ENCODE peak calls at places on chromosomes 1 and 21, in five cellular contexts. O, U, X, R and M are unnamed samples.

GRCh38 chr1:221880182-221880581 is 138.3 kb upstream of the DUSP10 start:
- DNase-seq in O (no peak), U (no peak), X (no peak), R (no peak), M (no peak)

GRCh38 chr1:21517161-21517589 is 8.0 kb downstream of the ALPL start:
- DNase-seq in O (no peak), U (no peak), X (no peak), R (no peak), M (no peak)

GRCh38 chr1:235646463-235646862 is 3.1 kb downstream of the GNG4 start:
- DNase-seq in O (no peak), U (no peak), X (no peak), R (no peak), M (peak)

GRCh38 chr1:154198756-154199562 is 7.1 kb upstream of the TPM3 start:
- DNase-seq in O (peak), U (peak), X (peak), R (no peak), M (peak)

GRCh38 chr1:38817958-38818705 is 41.4 kb downstream of the RRAGC start:
- DNase-seq in O (peak), U (peak), X (peak), R (no peak), M (no peak)

GRCh38 chr1:162147760-162148159 is 78.3 kb downstream of the NOS1AP start:
- DNase-seq in O (peak), U (no peak), X (no peak), R (no peak), M (no peak)

GRCh38 chr1:23627065-23627464 is 64.5 kb upstream of the RPL11 start:
- DNase-seq in O (no peak), U (no peak), X (no peak), R (no peak), M (no peak)

GRCh38 chr1:235079443-235079967 is 49.1 kb downstream of the TOMM20 start:
- DNase-seq in O (no peak), U (no peak), X (no peak), R (no peak), M (no peak)

GRCh38 chr1:51242546-51242945 is 6.5 kb downstream of the RNF11 start:
- DNase-seq in O (no peak), U (no peak), X (no peak), R (no peak), M (no peak)

GRCh38 chr21:38277501-38278111 is 20.8 kb downstream of the KCNJ15 start:
- DNase-seq in O (no peak), U (peak), X (no peak), R (no peak), M (peak)

GRCh38 chr1:218492840-218493239 is 147.7 kb downstream of the TGFB2 start:
- DNase-seq in O (no peak), U (no peak), X (no peak), R (no peak), M (no peak)

GRCh38 chr1:2275796-2276536 is 47.8 kb downstream of the SKI start:
- DNase-seq in O (no peak), U (peak), X (no peak), R (no peak), M (no peak)

GRCh38 chr21:42361286-42361685 is 5.0 kb downstream of the TFF1 start:
- DNase-seq in O (no peak), U (no peak), X (no peak), R (no peak), M (no peak)

GRCh38 chr1:201676651-201677050 is 137.7 kb downstream of the NAV1 start:
- DNase-seq in O (no peak), U (no peak), X (no peak), R (no peak), M (no peak)

GRCh38 chr1:224846119-224846907 is 83.2 kb upstream of the DNAH14 start:
- DNase-seq in O (no peak), U (no peak), X (no peak), R (no peak), M (no peak)

GRCh38 chr1:232968965-232969364 is 18.6 kb downstream of the NTPCR start:
- DNase-seq in O (no peak), U (peak), X (no peak), R (no peak), M (no peak)

GRCh38 chr1:202589190-202589680 is 121.0 kb downstream of the SYT2 start:
- DNase-seq in O (no peak), U (peak), X (peak), R (peak), M (peak)

GRCh38 chr1:3545363-3546047 is 65.8 kb downstream of the MEGF6 start:
- DNase-seq in O (peak), U (peak), X (no peak), R (no peak), M (no peak)

GRCh38 chr1:107704911-107705310 is 260.1 kb downstream of the VAV3 start:
- DNase-seq in O (no peak), U (no peak), X (no peak), R (no peak), M (no peak)

GRCh38 chr1:162235261-162235780 is 141.3 kb downstream of the SPATA46 start:
- DNase-seq in O (no peak), U (peak), X (no peak), R (no peak), M (no peak)

GRCh38 chr1:10918531-10918930 is 93.9 kb upstream of the TARDBP start:
- DNase-seq in O (no peak), U (peak), X (no peak), R (no peak), M (peak)

GRCh38 chr1:168693872-168694238 is 35.2 kb downstream of the DPT start:
- DNase-seq in O (no peak), U (no peak), X (no peak), R (no peak), M (no peak)

GRCh38 chr1:37673920-37674319 is 18.4 kb upstream of the CDCA8 start:
- DNase-seq in O (peak), U (no peak), X (no peak), R (no peak), M (peak)

DNA sequence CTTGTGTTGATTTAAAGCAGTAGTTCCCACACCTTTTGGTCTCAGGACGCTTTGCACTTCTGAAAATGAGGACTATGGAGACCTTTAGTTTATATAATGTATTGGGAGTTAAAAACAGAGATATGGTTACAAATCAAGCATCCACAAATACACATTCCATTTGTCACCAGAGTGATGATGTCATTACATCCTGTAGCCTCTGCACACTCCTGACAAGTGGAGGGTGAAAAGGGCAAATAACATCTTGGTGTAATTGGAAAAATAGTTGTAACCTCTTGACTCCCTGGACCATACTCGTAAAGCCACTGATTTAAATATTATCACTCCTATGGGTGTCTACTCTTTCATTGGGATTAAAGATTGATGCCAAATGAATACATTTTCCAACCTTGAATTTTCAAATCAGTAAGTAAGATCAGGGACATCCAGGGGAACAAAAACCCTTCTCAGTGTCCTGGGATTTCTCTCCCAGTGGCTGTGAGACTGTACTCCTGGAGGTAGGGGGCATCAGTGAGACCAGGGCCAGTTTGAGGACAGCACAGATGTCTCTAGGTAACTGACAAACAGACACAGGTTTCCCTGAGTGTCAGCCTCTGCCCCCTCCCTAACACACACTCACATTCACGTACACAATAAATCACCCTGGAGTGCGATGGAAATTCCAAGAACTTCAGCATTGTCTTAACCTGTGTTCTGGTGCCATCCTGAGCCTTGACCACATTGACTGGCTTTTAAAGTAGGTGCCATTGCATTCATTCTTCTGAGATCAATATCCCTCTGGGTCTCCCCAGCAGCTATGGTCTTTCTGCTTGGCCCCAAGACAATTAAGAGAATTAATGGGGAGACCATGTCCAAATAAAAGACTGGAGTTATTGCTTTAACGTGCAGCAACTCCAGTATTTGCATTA is 63.0 kb downstream of the NR5A2 start:
- DNase-seq in O (peak), U (no peak), X (peak), R (no peak), M (no peak)
- TF ChIP-seq CTCF in O (peak), U (peak), X (peak), R (no peak), M (no peak)

DNA sequence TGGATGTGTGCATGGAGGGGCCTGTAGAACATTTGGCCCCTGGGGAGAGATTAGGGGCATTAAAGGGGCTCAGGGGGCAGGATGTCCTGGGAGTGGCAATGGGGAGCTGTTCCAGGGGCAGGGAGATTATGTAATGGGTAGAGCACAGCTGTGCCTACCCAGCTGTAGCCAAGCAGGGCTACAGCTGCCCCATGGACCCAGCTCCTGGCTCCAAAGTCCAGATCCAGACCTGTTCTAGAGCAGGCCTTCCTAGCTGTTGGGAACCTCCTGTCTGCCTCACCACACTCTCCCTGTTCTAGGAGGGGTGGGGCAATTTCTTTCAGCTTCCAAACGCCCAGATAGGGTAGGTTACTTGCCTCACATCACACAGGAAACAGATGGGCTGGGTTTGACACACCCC is 5.6 kb downstream of the RPS6KA1 start:
- DNase-seq in O (no peak), U (no peak), X (no peak), R (no peak), M (no peak)
- TF ChIP-seq CTCF in O (no peak), U (no peak), X (no peak), R (no peak), M (no peak)

GRCh38 chr1:200668514-200669313 is 993 bp downstream of the DDX59 start:
- DNase-seq in O (no peak), U (no peak), X (no peak), R (no peak), M (no peak)
- TF ChIP-seq CTCF in O (no peak), U (no peak), X (no peak), R (no peak), M (no peak)

DNA sequence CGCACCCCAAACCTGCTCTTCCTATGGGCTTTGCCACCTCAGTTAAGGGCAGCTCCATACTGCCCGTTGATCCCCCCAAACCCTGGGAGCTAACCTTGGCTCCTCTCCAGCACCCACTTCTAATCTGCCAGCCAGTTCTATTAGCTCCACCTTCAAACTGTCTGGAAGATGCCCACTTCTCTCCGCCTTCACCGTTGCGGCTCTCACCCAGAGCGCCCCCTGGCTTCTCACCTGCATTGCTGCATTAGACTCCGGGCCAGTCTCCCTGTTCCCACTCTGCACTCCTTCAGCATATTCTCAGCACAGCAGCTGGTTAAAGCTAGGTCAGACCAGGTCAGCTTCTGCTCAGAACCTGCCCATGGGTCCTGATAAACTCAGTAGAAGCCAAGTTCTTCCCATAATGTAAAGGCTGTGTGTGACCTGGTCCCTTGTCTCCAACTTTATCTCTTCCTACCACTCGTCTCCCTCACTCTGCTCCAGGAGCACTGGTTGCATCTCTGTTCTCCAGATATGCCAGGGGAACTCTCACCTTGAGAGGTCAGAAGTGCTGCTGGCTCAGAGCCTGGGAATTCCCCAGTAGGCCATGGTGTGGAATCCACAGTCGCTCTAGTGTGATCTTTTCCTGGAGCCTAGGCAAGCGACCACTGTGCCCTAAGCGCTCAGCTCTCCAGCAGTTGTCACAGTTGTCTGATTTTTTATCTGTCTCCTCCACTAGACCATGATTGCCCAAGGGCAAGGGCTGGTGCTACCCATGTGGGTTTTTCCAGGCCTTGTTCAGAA is 150.3 kb downstream of the HMGB4 start:
- DNase-seq in O (peak), U (peak), X (peak), R (no peak), M (no peak)
- TF ChIP-seq CTCF in O (peak), U (peak), X (peak), R (peak), M (no peak)

DNA sequence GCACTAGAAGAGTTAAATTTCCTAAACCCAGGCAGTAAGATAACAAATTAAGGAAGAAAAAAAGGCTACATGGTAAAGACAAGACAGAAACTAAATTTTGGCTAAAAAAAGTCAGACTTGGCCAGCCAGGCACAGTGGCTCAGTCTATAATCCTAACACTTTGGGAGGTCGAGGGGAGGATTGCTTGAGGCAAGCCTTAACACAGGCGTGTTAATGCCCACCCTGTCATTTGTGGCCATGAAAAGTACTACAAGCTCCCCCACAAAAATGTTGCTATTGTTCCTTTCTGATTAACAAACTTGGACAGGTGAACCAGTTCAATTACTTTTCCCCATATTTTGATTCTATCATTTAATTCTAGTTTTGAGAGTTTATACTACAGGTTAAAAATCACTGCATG is 32.3 kb downstream of the UBR4 start:
- DNase-seq in O (no peak), U (no peak), X (no peak), R (no peak), M (no peak)
- TF ChIP-seq CTCF in O (no peak), U (no peak), X (no peak), R (no peak), M (no peak)